ENCODE peak calls at places on chromosomes 1 and 21, in ten cellular contexts. One of them, this sample, is unnamed.

GRCh38 chr1:54763814-54764131 is 550 bp downstream of the PARS2 start:
- DNase-seq in H9: no peak
- DNase-seq in GM23338: peak; percentile 42
- DNase-seq in HepG2: peak; percentile 10
- DNase-seq in CD8-positive, alpha-beta memory T cell: no peak
- DNase-seq in naive thymus-derived CD4-positive, alpha-beta T cell: peak; percentile 12
- DNase-seq in gastrocnemius medialis: no peak
- DNase-seq in endothelial cell of umbilical vein: no peak
- DNase-seq in HAP-1: no peak
- DNase-seq in tibial artery: no peak
- DNase-seq in this sample: no peak

GRCh38 chr1:9920606-9921005 is 10.5 kb upstream of the CTNNBIP1 start:
- DNase-seq in CD8-positive, alpha-beta memory T cell: no peak
- DNase-seq in GM23338: no peak
- DNase-seq in endothelial cell of umbilical vein: no peak
- DNase-seq in gastrocnemius medialis: no peak
- DNase-seq in HepG2: no peak
- DNase-seq in H9: no peak
- DNase-seq in HAP-1: no peak
- DNase-seq in naive thymus-derived CD4-positive, alpha-beta T cell: no peak
- DNase-seq in tibial artery: no peak
- DNase-seq in this sample: no peak

GRCh38 chr21:29433366-29434059 is 134.8 kb downstream of the BACH1 start:
- DNase-seq in naive thymus-derived CD4-positive, alpha-beta T cell: no peak
- DNase-seq in endothelial cell of umbilical vein: no peak
- DNase-seq in tibial artery: no peak
- DNase-seq in CD8-positive, alpha-beta memory T cell: no peak
- DNase-seq in gastrocnemius medialis: no peak
- DNase-seq in HAP-1: no peak
- DNase-seq in GM23338: no peak
- DNase-seq in HepG2: no peak
- DNase-seq in H9: no peak
- DNase-seq in this sample: no peak

GRCh38 chr1:25810341-25811299 is 9.1 kb upstream of the MTFR1L start:
- DNase-seq in GM23338: peak; percentile 90
- DNase-seq in naive thymus-derived CD4-positive, alpha-beta T cell: peak; percentile 79
- DNase-seq in CD8-positive, alpha-beta memory T cell: peak; percentile 74
- DNase-seq in HepG2: peak; percentile 25
- DNase-seq in tibial artery: peak; percentile 65
- DNase-seq in HAP-1: peak; percentile 89
- DNase-seq in H9: peak; percentile 86
- DNase-seq in gastrocnemius medialis: peak; percentile 44
- DNase-seq in endothelial cell of umbilical vein: peak; percentile 44
- DNase-seq in this sample: peak; percentile 53

GRCh38 chr1:52633291-52633754 is 355 bp downstream of the SHISAL2A start:
- DNase-seq in naive thymus-derived CD4-positive, alpha-beta T cell: no peak
- DNase-seq in gastrocnemius medialis: no peak
- DNase-seq in endothelial cell of umbilical vein: no peak
- DNase-seq in HAP-1: no peak
- DNase-seq in GM23338: peak; percentile 71
- DNase-seq in HepG2: no peak
- DNase-seq in H9: peak; percentile 59
- DNase-seq in CD8-positive, alpha-beta memory T cell: peak; percentile 23
- DNase-seq in tibial artery: no peak
- DNase-seq in this sample: peak; percentile 18

GRCh38 chr21:46316708-46317324 is 6.9 kb downstream of the C21orf58 start:
- DNase-seq in HepG2: no peak
- DNase-seq in H9: no peak
- DNase-seq in endothelial cell of umbilical vein: no peak
- DNase-seq in HAP-1: no peak
- DNase-seq in tibial artery: no peak
- DNase-seq in GM23338: no peak
- DNase-seq in CD8-positive, alpha-beta memory T cell: no peak
- DNase-seq in gastrocnemius medialis: no peak
- DNase-seq in naive thymus-derived CD4-positive, alpha-beta T cell: no peak
- DNase-seq in this sample: no peak

GRCh38 chr1:43414634-43415223 is 25.0 kb downstream of the SZT2 start:
- DNase-seq in CD8-positive, alpha-beta memory T cell: peak; percentile 52
- DNase-seq in H9: peak; percentile 70
- DNase-seq in endothelial cell of umbilical vein: peak; percentile 81
- DNase-seq in naive thymus-derived CD4-positive, alpha-beta T cell: peak; percentile 80
- DNase-seq in tibial artery: peak; percentile 64
- DNase-seq in HAP-1: peak; percentile 78
- DNase-seq in gastrocnemius medialis: no peak
- DNase-seq in HepG2: peak; percentile 62
- DNase-seq in GM23338: peak; percentile 91
- DNase-seq in this sample: peak; percentile 25

GRCh38 chr1:114062646-114063045 is 83.4 kb downstream of the OLFML3 start:
- DNase-seq in H9: no peak
- DNase-seq in GM23338: no peak
- DNase-seq in HAP-1: no peak
- DNase-seq in HepG2: no peak
- DNase-seq in gastrocnemius medialis: no peak
- DNase-seq in tibial artery: no peak
- DNase-seq in naive thymus-derived CD4-positive, alpha-beta T cell: no peak
- DNase-seq in endothelial cell of umbilical vein: no peak
- DNase-seq in CD8-positive, alpha-beta memory T cell: no peak
- DNase-seq in this sample: no peak

GRCh38 chr1:81512242-81512641 is 288.5 kb upstream of the ADGRL2 start:
- DNase-seq in GM23338: no peak
- DNase-seq in tibial artery: no peak
- DNase-seq in endothelial cell of umbilical vein: peak; percentile 15
- DNase-seq in H9: no peak
- DNase-seq in HepG2: no peak
- DNase-seq in gastrocnemius medialis: no peak
- DNase-seq in naive thymus-derived CD4-positive, alpha-beta T cell: no peak
- DNase-seq in CD8-positive, alpha-beta memory T cell: no peak
- DNase-seq in HAP-1: peak; percentile 73
- DNase-seq in this sample: no peak

GRCh38 chr1:177979272-177979671 is 9.4 kb upstream of the SEC16B start:
- DNase-seq in naive thymus-derived CD4-positive, alpha-beta T cell: no peak
- DNase-seq in CD8-positive, alpha-beta memory T cell: no peak
- DNase-seq in H9: no peak
- DNase-seq in HAP-1: no peak
- DNase-seq in endothelial cell of umbilical vein: no peak
- DNase-seq in tibial artery: no peak
- DNase-seq in HepG2: no peak
- DNase-seq in GM23338: no peak
- DNase-seq in gastrocnemius medialis: no peak
- DNase-seq in this sample: no peak

GRCh38 chr1:53069265-53069662 is 7.3 kb downstream of the PODN start:
- DNase-seq in gastrocnemius medialis: no peak
- DNase-seq in HepG2: no peak
- DNase-seq in HAP-1: peak; percentile 6
- DNase-seq in endothelial cell of umbilical vein: no peak
- DNase-seq in CD8-positive, alpha-beta memory T cell: no peak
- DNase-seq in tibial artery: peak; percentile 10
- DNase-seq in naive thymus-derived CD4-positive, alpha-beta T cell: no peak
- DNase-seq in GM23338: no peak
- DNase-seq in H9: no peak
- DNase-seq in this sample: no peak

GRCh38 chr1:247639381-247639981 is 34.1 kb downstream of the OR2G3 start:
- DNase-seq in gastrocnemius medialis: peak; percentile 20
- DNase-seq in CD8-positive, alpha-beta memory T cell: no peak
- DNase-seq in tibial artery: peak; percentile 33
- DNase-seq in naive thymus-derived CD4-positive, alpha-beta T cell: peak; percentile 51
- DNase-seq in HepG2: no peak
- DNase-seq in endothelial cell of umbilical vein: no peak
- DNase-seq in H9: peak; percentile 91
- DNase-seq in HAP-1: no peak
- DNase-seq in GM23338: peak; percentile 94
- DNase-seq in this sample: no peak

DNA sequence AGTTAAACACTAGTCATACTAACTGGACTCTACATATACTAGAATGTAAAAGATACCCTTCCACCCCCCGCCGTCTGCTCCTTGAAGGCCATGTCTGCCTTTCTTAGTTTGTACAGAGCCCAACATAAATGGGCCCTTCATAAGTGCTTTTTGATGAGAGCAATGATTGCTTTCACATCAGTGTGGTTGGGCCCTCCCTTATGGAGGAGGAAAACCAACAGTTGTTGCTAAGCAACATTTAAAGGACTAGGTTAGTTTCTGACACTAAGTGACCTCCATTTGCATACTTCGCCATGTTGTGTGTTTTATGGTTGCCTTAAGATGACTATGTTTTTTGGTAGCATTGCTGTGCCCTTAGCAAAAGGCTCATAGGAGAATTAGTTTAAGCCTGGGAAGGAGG is 182.0 kb upstream of the SGIP1 start:
- DNase-seq in tibial artery: no peak
- DNase-seq in endothelial cell of umbilical vein: no peak
- DNase-seq in HAP-1: no peak
- DNase-seq in HepG2: no peak
- DNase-seq in H9: no peak
- DNase-seq in gastrocnemius medialis: no peak
- DNase-seq in naive thymus-derived CD4-positive, alpha-beta T cell: peak; percentile 75
- DNase-seq in GM23338: peak; percentile 39
- DNase-seq in CD8-positive, alpha-beta memory T cell: no peak
- DNase-seq in this sample: peak; percentile 29
- H3K4me1 ChIP-seq in tibial artery: peaks cover 21% of the 10 kb centered on the region
- H3K4me1 ChIP-seq in endothelial cell of umbilical vein: peaks cover 100% of the 10 kb centered on the region
- H3K4me1 ChIP-seq in HAP-1: peaks cover 28% of the 10 kb centered on the region
- H3K4me1 ChIP-seq in HepG2: no peaks in the 10 kb centered on the region
- H3K4me1 ChIP-seq in H9: peaks cover 20% of the 10 kb centered on the region
- H3K4me1 ChIP-seq in gastrocnemius medialis: peaks cover 73% of the 10 kb centered on the region
- H3K4me1 ChIP-seq in naive thymus-derived CD4-positive, alpha-beta T cell: peaks cover 72% of the 10 kb centered on the region
- H3K4me1 ChIP-seq in GM23338: peaks cover 81% of the 10 kb centered on the region
- H3K4me1 ChIP-seq in CD8-positive, alpha-beta memory T cell: peaks cover 84% of the 10 kb centered on the region
- H3K4me1 ChIP-seq in this sample: peaks cover 50% of the 10 kb centered on the region

DNA sequence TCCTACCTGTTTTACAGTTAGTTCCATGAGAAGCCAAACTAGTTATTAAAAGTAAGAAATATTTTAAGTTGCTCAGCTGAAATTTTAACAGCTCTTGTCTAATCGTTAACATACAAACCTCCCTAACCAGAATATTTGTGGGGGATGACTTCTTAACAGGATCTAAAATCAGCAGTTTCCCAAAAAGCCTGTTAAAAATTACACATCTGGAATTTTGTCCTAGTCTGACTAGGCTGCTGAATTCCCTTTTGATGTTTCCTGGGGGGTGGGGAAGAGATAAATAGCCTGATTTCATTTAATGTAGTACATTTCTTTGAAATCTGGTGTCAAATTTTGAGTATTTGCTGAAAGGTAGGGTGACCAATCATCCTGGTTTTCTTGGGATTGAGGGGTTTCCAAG is 78.8 kb upstream of the ARHGAP29 start:
- DNase-seq in gastrocnemius medialis: no peak
- DNase-seq in HepG2: peak; percentile 43
- DNase-seq in endothelial cell of umbilical vein: no peak
- DNase-seq in GM23338: no peak
- DNase-seq in H9: no peak
- DNase-seq in naive thymus-derived CD4-positive, alpha-beta T cell: no peak
- DNase-seq in tibial artery: no peak
- DNase-seq in HAP-1: no peak
- DNase-seq in CD8-positive, alpha-beta memory T cell: no peak
- DNase-seq in this sample: no peak
- H3K4me1 ChIP-seq in gastrocnemius medialis: no peaks in the 10 kb centered on the region
- H3K4me1 ChIP-seq in HepG2: peaks cover 84% of the 10 kb centered on the region
- H3K4me1 ChIP-seq in endothelial cell of umbilical vein: peaks cover 51% of the 10 kb centered on the region
- H3K4me1 ChIP-seq in GM23338: peaks cover 24% of the 10 kb centered on the region
- H3K4me1 ChIP-seq in H9: peaks cover 4% of the 10 kb centered on the region
- H3K4me1 ChIP-seq in naive thymus-derived CD4-positive, alpha-beta T cell: no peaks in the 10 kb centered on the region
- H3K4me1 ChIP-seq in tibial artery: peaks cover 2% of the 10 kb centered on the region
- H3K4me1 ChIP-seq in HAP-1: no peaks in the 10 kb centered on the region
- H3K4me1 ChIP-seq in CD8-positive, alpha-beta memory T cell: no peaks in the 10 kb centered on the region
- H3K4me1 ChIP-seq in this sample: no peaks in the 10 kb centered on the region

GRCh38 chr1:11531314-11531870 is 52.4 kb downstream of the DISP3 start:
- DNase-seq in HAP-1: no peak
- DNase-seq in H9: no peak
- DNase-seq in naive thymus-derived CD4-positive, alpha-beta T cell: no peak
- DNase-seq in GM23338: peak; percentile 39
- DNase-seq in endothelial cell of umbilical vein: no peak
- DNase-seq in CD8-positive, alpha-beta memory T cell: no peak
- DNase-seq in gastrocnemius medialis: no peak
- DNase-seq in tibial artery: no peak
- DNase-seq in HepG2: no peak
- DNase-seq in this sample: no peak

GRCh38 chr1:11529330-11529729 is 50.4 kb downstream of the DISP3 start:
- DNase-seq in H9: no peak
- DNase-seq in endothelial cell of umbilical vein: no peak
- DNase-seq in naive thymus-derived CD4-positive, alpha-beta T cell: no peak
- DNase-seq in GM23338: no peak
- DNase-seq in CD8-positive, alpha-beta memory T cell: no peak
- DNase-seq in HAP-1: no peak
- DNase-seq in tibial artery: no peak
- DNase-seq in HepG2: no peak
- DNase-seq in gastrocnemius medialis: no peak
- DNase-seq in this sample: no peak

GRCh38 chr1:11531943-11532342 is 53.0 kb downstream of the DISP3 start:
- DNase-seq in HepG2: no peak
- DNase-seq in gastrocnemius medialis: no peak
- DNase-seq in H9: no peak
- DNase-seq in tibial artery: no peak
- DNase-seq in CD8-positive, alpha-beta memory T cell: no peak
- DNase-seq in endothelial cell of umbilical vein: no peak
- DNase-seq in naive thymus-derived CD4-positive, alpha-beta T cell: no peak
- DNase-seq in GM23338: no peak
- DNase-seq in HAP-1: no peak
- DNase-seq in this sample: no peak

GRCh38 chr1:11529763-11530730 is 51.1 kb downstream of the DISP3 start:
- DNase-seq in gastrocnemius medialis: no peak
- DNase-seq in naive thymus-derived CD4-positive, alpha-beta T cell: no peak
- DNase-seq in HepG2: no peak
- DNase-seq in CD8-positive, alpha-beta memory T cell: no peak
- DNase-seq in tibial artery: no peak
- DNase-seq in GM23338: no peak
- DNase-seq in endothelial cell of umbilical vein: no peak
- DNase-seq in HAP-1: no peak
- DNase-seq in H9: peak; percentile 14
- DNase-seq in this sample: no peak

GRCh38 chr1:11530731-11531311 is 51.9 kb downstream of the DISP3 start:
- DNase-seq in CD8-positive, alpha-beta memory T cell: no peak
- DNase-seq in GM23338: no peak
- DNase-seq in tibial artery: no peak
- DNase-seq in H9: no peak
- DNase-seq in naive thymus-derived CD4-positive, alpha-beta T cell: no peak
- DNase-seq in HepG2: no peak
- DNase-seq in gastrocnemius medialis: no peak
- DNase-seq in endothelial cell of umbilical vein: no peak
- DNase-seq in HAP-1: no peak
- DNase-seq in this sample: no peak
- H3K4me1 ChIP-seq in CD8-positive, alpha-beta memory T cell: no peaks in the 10 kb centered on the region
- H3K4me1 ChIP-seq in GM23338: no peaks in the 10 kb centered on the region
- H3K4me1 ChIP-seq in tibial artery: no peaks in the 10 kb centered on the region
- H3K4me1 ChIP-seq in H9: no peaks in the 10 kb centered on the region
- H3K4me1 ChIP-seq in naive thymus-derived CD4-positive, alpha-beta T cell: no peaks in the 10 kb centered on the region
- H3K4me1 ChIP-seq in HepG2: no peaks in the 10 kb centered on the region
- H3K4me1 ChIP-seq in gastrocnemius medialis: no peaks in the 10 kb centered on the region
- H3K4me1 ChIP-seq in endothelial cell of umbilical vein: no peaks in the 10 kb centered on the region
- H3K4me1 ChIP-seq in HAP-1: no peaks in the 10 kb centered on the region
- H3K4me1 ChIP-seq in this sample: no peaks in the 10 kb centered on the region

DNA sequence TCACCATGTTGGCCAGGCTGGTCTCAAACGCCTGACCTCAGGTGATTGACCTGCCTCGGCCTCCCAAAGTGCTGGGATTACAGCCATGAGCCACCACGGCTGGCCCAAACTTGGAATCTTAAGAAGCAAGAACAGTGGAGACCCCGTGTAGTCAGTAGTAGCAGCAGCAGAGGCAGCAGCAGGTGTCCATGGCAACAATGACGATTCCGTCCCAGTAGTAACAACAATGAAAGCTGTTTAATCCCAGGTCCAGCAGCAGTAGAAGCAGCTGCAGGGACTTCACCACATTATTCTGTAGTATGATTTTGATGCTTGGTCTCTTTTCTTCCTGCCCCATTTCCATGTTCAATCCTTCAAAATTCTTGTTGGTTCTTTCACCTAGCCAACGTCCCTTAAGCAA is 69.6 kb upstream of the KCTD3 start:
- DNase-seq in HAP-1: peak; percentile 21
- DNase-seq in HepG2: no peak
- DNase-seq in endothelial cell of umbilical vein: no peak
- DNase-seq in H9: no peak
- DNase-seq in GM23338: peak; percentile 8
- DNase-seq in CD8-positive, alpha-beta memory T cell: no peak
- DNase-seq in gastrocnemius medialis: no peak
- DNase-seq in naive thymus-derived CD4-positive, alpha-beta T cell: no peak
- DNase-seq in tibial artery: no peak
- DNase-seq in this sample: no peak
- H3K4me1 ChIP-seq in HAP-1: peaks cover 4% of the 10 kb centered on the region
- H3K4me1 ChIP-seq in HepG2: no peaks in the 10 kb centered on the region
- H3K4me1 ChIP-seq in endothelial cell of umbilical vein: no peaks in the 10 kb centered on the region
- H3K4me1 ChIP-seq in H9: no peaks in the 10 kb centered on the region
- H3K4me1 ChIP-seq in GM23338: no peaks in the 10 kb centered on the region
- H3K4me1 ChIP-seq in CD8-positive, alpha-beta memory T cell: no peaks in the 10 kb centered on the region
- H3K4me1 ChIP-seq in gastrocnemius medialis: no peaks in the 10 kb centered on the region
- H3K4me1 ChIP-seq in naive thymus-derived CD4-positive, alpha-beta T cell: no peaks in the 10 kb centered on the region
- H3K4me1 ChIP-seq in tibial artery: no peaks in the 10 kb centered on the region
- H3K4me1 ChIP-seq in this sample: no peaks in the 10 kb centered on the region